ENCODE peak calls at places on chromosomes 7 and 10, in seven cellular contexts. Y is gastrocnemius medialis, A is AG09309, B is stomach, F is cardiac fibroblast, N is MM.1S, Z is foreskin fibroblast. U is an unnamed sample.

GRCh38 chr7:127769137-127769536 is 117.1 kb downstream of the SND1 start:
- DNase-seq in Y (no peak), A (no peak), B (no peak), F (no peak), N (no peak), Z (no peak), U (no peak)

GRCh38 chr10:28810062-28810870 is 132.9 kb downstream of the BAMBI start:
- DNase-seq in Y (no peak), A (no peak), B (no peak), F (peak), N (no peak), Z (no peak), U (no peak)

GRCh38 chr7:128728608-128729007 is 10.6 kb upstream of the CALU start:
- DNase-seq in Y (no peak), A (no peak), B (no peak), F (peak), N (no peak), Z (peak), U (peak)

GRCh38 chr7:67896721-67897120 is 900.1 kb downstream of the TYW1 start:
- DNase-seq in Y (no peak), A (no peak), B (no peak), F (no peak), N (no peak), Z (no peak), U (no peak)

GRCh38 chr10:71980181-71981023 is 16.2 kb downstream of the CHST3 start:
- DNase-seq in Y (no peak), A (no peak), B (peak), F (no peak), N (no peak), Z (no peak), U (no peak)

GRCh38 chr7:104267701-104268368 is 60.0 kb upstream of the ORC5 start:
- DNase-seq in Y (no peak), A (no peak), B (no peak), F (peak), N (peak), Z (peak), U (peak)

GRCh38 chr7:151946932-151947331 is 9.3 kb upstream of the GALNTL5 start:
- DNase-seq in Y (no peak), A (no peak), B (no peak), F (no peak), N (no peak), Z (no peak), U (no peak)

GRCh38 chr10:58641095-58641531 is 128.4 kb downstream of the BICC1 start:
- DNase-seq in Y (no peak), A (peak), B (no peak), F (peak), N (no peak), Z (peak), U (peak)

GRCh38 chr7:43463401-43463980 is 119.4 kb upstream of the STK17A start:
- DNase-seq in Y (no peak), A (no peak), B (no peak), F (no peak), N (no peak), Z (no peak), U (peak)

GRCh38 chr7:41698726-41699125 is 4.2 kb downstream of the INHBA start:
- DNase-seq in Y (no peak), A (no peak), B (no peak), F (peak), N (no peak), Z (peak), U (peak)

GRCh38 chr7:65276822-65277221 is 96.8 kb upstream of the ZNF92 start:
- DNase-seq in Y (no peak), A (no peak), B (no peak), F (no peak), N (no peak), Z (no peak), U (no peak)

GRCh38 chr7:130996841-130997231 is 262.8 kb upstream of the KLF14 start:
- DNase-seq in Y (no peak), A (no peak), B (peak), F (peak), N (no peak), Z (no peak), U (peak)

GRCh38 chr7:157612664-157613561 is 276.1 kb downstream of the DNAJB6 start:
- DNase-seq in Y (no peak), A (no peak), B (peak), F (no peak), N (no peak), Z (peak), U (no peak)

GRCh38 chr10:34580643-34581042 is 234.5 kb downstream of the PARD3 start:
- DNase-seq in Y (no peak), A (no peak), B (no peak), F (peak), N (no peak), Z (peak), U (peak)

GRCh38 chr10:132508497-132509443 is 28.8 kb upstream of the INPP5A start:
- DNase-seq in Y (peak), A (no peak), B (peak), F (no peak), N (no peak), Z (peak), U (no peak)

GRCh38 chr7:126228356-126229061 is 1024.2 kb downstream of the GRM8 start:
- DNase-seq in Y (no peak), A (no peak), B (no peak), F (no peak), N (peak), Z (no peak), U (no peak)

GRCh38 chr7:11474902-11475585 is 357.0 kb downstream of the THSD7A start:
- DNase-seq in Y (no peak), A (no peak), B (no peak), F (no peak), N (no peak), Z (no peak), U (peak)

GRCh38 chr10:8913720-8914119 is 859.2 kb downstream of the GATA3 start:
- DNase-seq in Y (no peak), A (no peak), B (no peak), F (peak), N (no peak), Z (no peak), U (peak)

GRCh38 chr7:156816943-156817572 is 75.9 kb downstream of the LMBR1 start:
- DNase-seq in Y (no peak), A (no peak), B (no peak), F (peak), N (peak), Z (no peak), U (peak)

GRCh38 chr7:6271091-6271658 is 1.2 kb downstream of the CYTH3 start:
- DNase-seq in Y (peak), A (no peak), B (peak), F (peak), N (no peak), Z (peak), U (peak)

GRCh38 chr10:29533046-29533445 is 101.7 kb downstream of the SVIL start:
- DNase-seq in Y (no peak), A (no peak), B (no peak), F (no peak), N (no peak), Z (no peak), U (no peak)

GRCh38 chr7:31957756-31958155 is 112.5 kb downstream of the PDE1C start:
- DNase-seq in Y (no peak), A (no peak), B (no peak), F (no peak), N (no peak), Z (no peak), U (no peak)

GRCh38 chr7:137656227-137656849 is 190.4 kb downstream of the DGKI start:
- DNase-seq in Y (peak), A (peak), B (peak), F (peak), N (peak), Z (peak), U (peak)

GRCh38 chr10:103814626-103815370 is 40.6 kb downstream of the SH3PXD2A start:
- DNase-seq in Y (no peak), A (no peak), B (no peak), F (no peak), N (no peak), Z (no peak), U (no peak)

GRCh38 chr10:100598166-100598565 is 62.4 kb downstream of the HIF1AN start:
- DNase-seq in Y (no peak), A (no peak), B (no peak), F (no peak), N (no peak), Z (no peak), U (no peak)

GRCh38 chr10:104614245-104614831 is 26.8 kb upstream of the SORCS3 start:
- DNase-seq in Y (no peak), A (no peak), B (no peak), F (peak), N (peak), Z (peak), U (peak)

GRCh38 chr7:37853468-37853867 is 5.1 kb downstream of the NME8 start:
- DNase-seq in Y (no peak), A (no peak), B (no peak), F (peak), N (peak), Z (no peak), U (peak)

GRCh38 chr10:100718197-100718742 is 27.1 kb upstream of the PAX2 start:
- DNase-seq in Y (no peak), A (no peak), B (no peak), F (no peak), N (no peak), Z (no peak), U (no peak)

GRCh38 chr10:69049564-69049955 is 38.3 kb upstream of the SRGN start:
- DNase-seq in Y (no peak), A (no peak), B (no peak), F (no peak), N (no peak), Z (no peak), U (no peak)

GRCh38 chr7:91571601-91572000 is 307.4 kb downstream of the FZD1 start:
- DNase-seq in Y (no peak), A (no peak), B (no peak), F (no peak), N (no peak), Z (no peak), U (no peak)

GRCh38 chr7:69801729-69802688 is 203.7 kb downstream of the AUTS2 start:
- DNase-seq in Y (no peak), A (no peak), B (no peak), F (no peak), N (no peak), Z (no peak), U (no peak)

GRCh38 chr7:126486806-126487205 is 765.9 kb downstream of the GRM8 start:
- DNase-seq in Y (no peak), A (no peak), B (no peak), F (no peak), N (no peak), Z (no peak), U (no peak)

GRCh38 chr7:27182285-27182827 is 2.7 kb downstream of the HOXA11 start:
- DNase-seq in Y (peak), A (no peak), B (peak), F (no peak), N (no peak), Z (no peak), U (no peak)

GRCh38 chr7:40675741-40676140 is 540.9 kb downstream of the SUGCT start:
- DNase-seq in Y (no peak), A (no peak), B (no peak), F (no peak), N (no peak), Z (no peak), U (peak)

GRCh38 chr10:44024351-44025116 is 360.4 kb downstream of the CXCL12 start:
- DNase-seq in Y (no peak), A (no peak), B (no peak), F (no peak), N (no peak), Z (no peak), U (no peak)

GRCh38 chr10:97889461-97890265 is 40.0 kb downstream of the GOLGA7B start:
- DNase-seq in Y (no peak), A (no peak), B (no peak), F (peak), N (no peak), Z (peak), U (peak)
- H3K4me3 ChIP-seq in Y (no peak), A (no peak), B (no peak), F (no peak), N (no peak), Z (no peak), U (no peak)

DNA sequence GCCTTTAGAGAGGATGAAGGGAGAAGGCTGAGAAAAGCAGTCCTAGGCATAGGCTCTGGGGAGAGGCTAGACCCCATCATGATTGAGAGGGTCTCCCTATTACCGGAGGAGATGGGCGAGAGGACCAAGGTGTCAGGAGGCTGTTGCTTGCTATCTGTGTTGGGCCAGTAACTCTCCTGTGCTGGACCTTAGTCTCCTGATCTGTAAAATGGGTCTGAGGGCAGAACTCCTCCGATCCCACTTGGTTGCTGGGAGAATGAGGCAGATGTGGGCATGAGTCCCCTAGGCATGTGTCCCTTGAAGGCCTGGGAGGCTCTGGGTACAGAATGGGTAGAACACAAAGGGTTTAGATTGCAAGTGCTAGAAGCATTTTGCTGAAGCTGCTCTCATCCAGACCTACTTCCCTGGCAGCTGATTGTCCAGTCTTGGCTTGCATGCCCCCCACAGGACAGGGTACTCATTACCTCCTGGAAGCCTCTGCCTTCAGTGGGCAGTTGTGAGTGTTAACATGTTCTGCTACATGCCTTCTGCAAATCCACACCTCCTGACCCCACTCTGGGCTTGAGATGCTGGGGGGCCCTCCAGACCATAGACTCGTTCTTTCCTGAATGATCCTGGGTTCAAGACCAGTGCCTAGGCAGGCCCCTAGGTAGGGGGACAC is 4.4 kb downstream of the ZMIZ1 start:
- DNase-seq in Y (no peak), A (no peak), B (no peak), F (no peak), N (no peak), Z (no peak), U (no peak)
- TF ChIP-seq CTCF in Y (no peak), A (peak), B (no peak), F (peak), N (no peak), Z (peak), U (no peak)

GRCh38 chr7:194996-195829 is 2.8 kb downstream of the FAM20C start:
- DNase-seq in Y (no peak), A (no peak), B (no peak), F (peak), N (no peak), Z (no peak), U (no peak)
- H3K4me3 ChIP-seq in Y (peak), A (peak), B (peak), F (peak), N (no peak), Z (peak), U (no peak)

DNA sequence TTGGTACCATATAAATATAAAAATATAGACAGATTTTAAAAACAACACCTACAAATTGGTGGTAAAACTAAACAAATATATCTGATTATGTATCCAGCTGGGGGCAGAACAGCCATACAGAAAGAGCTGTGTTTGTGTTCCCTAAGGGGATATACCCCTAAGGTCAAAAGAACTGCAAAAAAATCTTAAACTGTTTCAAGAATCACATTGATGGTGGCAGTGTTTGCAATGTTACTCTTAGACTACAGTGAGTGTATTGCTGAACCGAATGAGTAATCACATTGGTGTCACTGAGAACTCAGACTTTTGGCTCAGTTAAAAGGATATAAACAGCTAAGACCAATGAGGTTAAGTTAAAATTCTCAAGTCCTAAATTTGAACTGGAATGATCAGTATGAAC is 27.1 kb upstream of the PTPRN2 start:
- DNase-seq in Y (no peak), A (peak), B (no peak), F (peak), N (no peak), Z (peak), U (peak)
- TF ChIP-seq CTCF in Y (no peak), A (no peak), B (no peak), F (no peak), N (no peak), Z (no peak), U (no peak)

GRCh38 chr10:102135956-102136526 is 3.2 kb downstream of the PPRC1 start:
- DNase-seq in Y (no peak), A (no peak), B (no peak), F (no peak), N (no peak), Z (no peak), U (no peak)
- H3K4me3 ChIP-seq in Y (no peak), A (no peak), B (no peak), F (no peak), N (no peak), Z (no peak), U (no peak)

DNA sequence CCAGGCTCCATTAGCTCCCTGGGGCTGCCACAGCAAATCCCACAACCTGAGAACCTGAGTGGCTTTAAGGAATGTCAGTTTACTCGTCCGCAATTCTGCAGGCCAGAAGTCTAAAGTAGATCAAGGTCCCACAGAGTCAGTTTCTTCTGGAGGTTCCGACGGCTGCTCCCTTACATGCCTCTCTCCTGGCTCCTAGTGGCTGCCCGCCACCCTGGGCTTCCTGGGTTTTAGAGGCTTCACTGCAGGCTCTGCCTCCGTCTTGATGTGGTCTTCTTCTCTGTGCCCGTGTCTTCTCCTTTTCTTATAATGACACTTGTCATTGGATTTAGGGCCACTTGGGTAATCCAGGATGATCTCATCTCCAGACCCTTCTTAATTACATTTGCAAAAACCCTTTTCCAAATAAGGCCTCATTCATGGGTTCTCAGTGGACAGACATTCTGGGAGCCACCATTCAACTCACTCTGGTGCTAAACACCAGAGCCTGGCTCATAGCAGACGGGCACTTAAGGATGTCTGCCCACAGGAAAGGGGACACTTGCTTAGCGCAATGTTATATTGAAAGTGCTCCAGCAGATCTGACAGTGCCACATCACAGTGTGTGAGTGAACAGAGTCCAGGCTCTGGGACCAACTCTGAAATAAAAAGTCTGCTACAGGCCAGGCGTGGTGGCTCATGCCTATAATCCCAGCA is 77.6 kb downstream of the VWC2 start:
- DNase-seq in Y (no peak), A (no peak), B (no peak), F (no peak), N (no peak), Z (no peak), U (no peak)
- TF ChIP-seq CTCF in Y (no peak), A (peak), B (no peak), F (no peak), N (no peak), Z (no peak), U (no peak)

U was measured in epithelial cell of esophagus.